ENCODE peak calls at places on chromosomes 1 and 21, in seven cellular contexts. R is PC-3, V is fibroblast of lung, U is neural progenitor cell, M is fibroblast of pulmonary artery, N is kidney epithelial cell, F is dorsolateral prefrontal cortex. C is an unnamed sample.

GRCh38 chr1:177586429-177586828 is 383.4 kb downstream of the SEC16B start:
- DNase-seq in R (peak), V (peak), U (no peak), M (peak), N (peak), F (no peak), C (no peak)

GRCh38 chr21:46080171-46081021 is 17.5 kb upstream of the COL6A2 start:
- DNase-seq in R (no peak), V (no peak), U (no peak), M (no peak), N (no peak), F (no peak), C (no peak)

GRCh38 chr1:198934901-198935301 is 296.1 kb downstream of the PTPRC start:
- DNase-seq in R (peak), V (peak), U (no peak), M (no peak), N (no peak), F (no peak), C (no peak)

GRCh38 chr1:89972024-89972423 is 22.9 kb upstream of the ZNF326 start:
- DNase-seq in R (no peak), V (no peak), U (no peak), M (no peak), N (no peak), F (no peak), C (no peak)

GRCh38 chr21:45975017-45975595 is 6.5 kb upstream of the COL6A1 start:
- DNase-seq in R (peak), V (peak), U (peak), M (peak), N (no peak), F (no peak), C (no peak)

GRCh38 chr1:175600721-175601440 is 142.5 kb downstream of the TNR start:
- DNase-seq in R (no peak), V (no peak), U (no peak), M (no peak), N (no peak), F (no peak), C (no peak)

GRCh38 chr1:88560614-88561013 is 123.5 kb upstream of the PKN2 start:
- DNase-seq in R (no peak), V (no peak), U (no peak), M (no peak), N (no peak), F (no peak), C (no peak)

GRCh38 chr1:198754670-198755069 is 115.8 kb downstream of the PTPRC start:
- DNase-seq in R (no peak), V (no peak), U (no peak), M (no peak), N (no peak), F (no peak), C (no peak)

GRCh38 chr1:150022357-150022756 is 11.8 kb upstream of the OTUD7B start:
- DNase-seq in R (no peak), V (no peak), U (no peak), M (no peak), N (no peak), F (no peak), C (no peak)

GRCh38 chr1:113271039-113271438 is 119.3 kb upstream of the MAGI3 start:
- DNase-seq in R (no peak), V (no peak), U (no peak), M (no peak), N (no peak), F (no peak), C (no peak)

GRCh38 chr1:101250656-101251272 is 13.9 kb downstream of the S1PR1 start:
- DNase-seq in R (no peak), V (no peak), U (peak), M (no peak), N (no peak), F (no peak), C (no peak)

GRCh38 chr1:24138481-24139158 is 4.3 kb downstream of the IL22RA1 start:
- DNase-seq in R (no peak), V (no peak), U (no peak), M (no peak), N (no peak), F (no peak), C (no peak)

GRCh38 chr1:33966346-33967141 is 102.7 kb downstream of the HMGB4 start:
- DNase-seq in R (no peak), V (peak), U (no peak), M (no peak), N (no peak), F (no peak), C (no peak)

GRCh38 chr1:9724706-9725476 is 73.4 kb downstream of the PIK3CD start:
- DNase-seq in R (peak), V (peak), U (peak), M (peak), N (no peak), F (peak), C (no peak)

GRCh38 chr1:163844393-163844948 is 522.7 kb downstream of the NUF2 start:
- DNase-seq in R (peak), V (peak), U (no peak), M (peak), N (no peak), F (no peak), C (peak)

GRCh38 chr1:44808063-44808937 is at the start of gene BTBD19:
- DNase-seq in R (no peak), V (peak), U (peak), M (peak), N (no peak), F (peak), C (no peak)

GRCh38 chr1:170714163-170714562 is 50.2 kb downstream of the PRRX1 start:
- DNase-seq in R (no peak), V (no peak), U (no peak), M (no peak), N (no peak), F (no peak), C (no peak)

GRCh38 chr1:109910123-109910962 is at the start of gene CSF1:
- DNase-seq in R (peak), V (peak), U (peak), M (peak), N (no peak), F (peak), C (peak)

GRCh38 chr1:19942657-19943056 is 19.2 kb upstream of the PLA2G2E start:
- DNase-seq in R (no peak), V (no peak), U (no peak), M (no peak), N (no peak), F (no peak), C (no peak)

GRCh38 chr1:88800382-88801051 is 90.8 kb downstream of the GTF2B start:
- DNase-seq in R (peak), V (peak), U (peak), M (peak), N (no peak), F (no peak), C (no peak)

GRCh38 chr1:16013220-16013907 is 4.5 kb downstream of the HSPB7 start:
- DNase-seq in R (peak), V (peak), U (peak), M (peak), N (peak), F (no peak), C (no peak)

GRCh38 chr1:2275796-2276536 is 47.8 kb downstream of the SKI start:
- DNase-seq in R (no peak), V (peak), U (no peak), M (peak), N (no peak), F (no peak), C (no peak)

GRCh38 chr1:193241132-193241827 is 54.9 kb upstream of the B3GALT2 start:
- DNase-seq in R (no peak), V (no peak), U (no peak), M (no peak), N (no peak), F (no peak), C (no peak)

GRCh38 chr1:221454096-221454495 is 287.8 kb downstream of the DUSP10 start:
- DNase-seq in R (no peak), V (no peak), U (no peak), M (no peak), N (no peak), F (no peak), C (no peak)

GRCh38 chr1:67300561-67300960 is 7.1 kb upstream of the IL12RB2 start:
- DNase-seq in R (no peak), V (peak), U (no peak), M (no peak), N (no peak), F (no peak), C (no peak)

GRCh38 chr1:78090734-78091133 is 45.0 kb downstream of the GIPC2 start:
- DNase-seq in R (no peak), V (no peak), U (no peak), M (no peak), N (no peak), F (no peak), C (no peak)

GRCh38 chr1:151620286-151620685 is 8.4 kb downstream of the SNX27 start:
- DNase-seq in R (no peak), V (no peak), U (no peak), M (peak), N (no peak), F (no peak), C (no peak)

GRCh38 chr1:62198781-62199125 is 4.1 kb downstream of the L1TD1 start:
- DNase-seq in R (no peak), V (peak), U (no peak), M (peak), N (no peak), F (no peak), C (no peak)

GRCh38 chr1:61864501-61864900 is 122.2 kb downstream of the PATJ start:
- DNase-seq in R (peak), V (no peak), U (no peak), M (no peak), N (no peak), F (no peak), C (no peak)

GRCh38 chr21:32819702-32820101 is 48.1 kb upstream of the PAXBP1 start:
- DNase-seq in R (peak), V (peak), U (no peak), M (peak), N (no peak), F (no peak), C (peak)

GRCh38 chr1:41613646-41614592 is 129.4 kb upstream of the EDN2 start:
- DNase-seq in R (no peak), V (peak), U (no peak), M (peak), N (no peak), F (no peak), C (no peak)

GRCh38 chr21:21158376-21158918 is 160.2 kb downstream of the NCAM2 start:
- DNase-seq in R (no peak), V (no peak), U (no peak), M (no peak), N (no peak), F (no peak), C (no peak)

GRCh38 chr1:160813215-160813614 is 17.2 kb downstream of the LY9 start:
- DNase-seq in R (peak), V (peak), U (no peak), M (no peak), N (peak), F (no peak), C (no peak)

GRCh38 chr1:162881590-162881989 is 20.6 kb upstream of the CCDC190 start:
- DNase-seq in R (no peak), V (no peak), U (no peak), M (no peak), N (no peak), F (no peak), C (no peak)

GRCh38 chr1:95113684-95114083 is 3.5 kb upstream of the TLCD4 start:
- DNase-seq in R (no peak), V (no peak), U (no peak), M (no peak), N (no peak), F (no peak), C (no peak)

GRCh38 chr1:95118019-95118499 is 904 bp downstream of the TLCD4 start:
- DNase-seq in R (no peak), V (peak), U (no peak), M (no peak), N (no peak), F (no peak), C (no peak)

GRCh38 chr1:95117207-95118018 is at the start of gene TLCD4:
- DNase-seq in R (peak), V (peak), U (peak), M (peak), N (no peak), F (peak), C (no peak)

GRCh38 chr1:95116666-95117206 is 419 bp upstream of the TLCD4 start:
- DNase-seq in R (peak), V (peak), U (peak), M (peak), N (peak), F (peak), C (no peak)

GRCh38 chr1:95115708-95116137 is 1.4 kb upstream of the TLCD4 start:
- DNase-seq in R (no peak), V (no peak), U (no peak), M (no peak), N (no peak), F (no peak), C (no peak)
- TF ChIP-seq CTCF in R (no peak), V (no peak), U (no peak), M (no peak), N (no peak), F (no peak), C (no peak)

GRCh38 chr21:44686843-44687561 is 5.0 kb upstream of the KRTAP12-1 start:
- DNase-seq in R (no peak), V (no peak), U (no peak), M (no peak), N (no peak), F (no peak), C (no peak)
- H3K4me3 ChIP-seq in R (no peak), V (no peak), U (no peak), M (no peak), N (no peak), F (no peak), C (no peak)

GRCh38 chr1:226432586-226433360 is 24.9 kb upstream of the PARP1 start:
- DNase-seq in R (no peak), V (no peak), U (no peak), M (no peak), N (no peak), F (no peak), C (no peak)

GRCh38 chr1:226440512-226440911 is 32.6 kb upstream of the PARP1 start:
- DNase-seq in R (no peak), V (no peak), U (no peak), M (no peak), N (no peak), F (no peak), C (no peak)

GRCh38 chr1:226438007-226438406 is 30.1 kb upstream of the PARP1 start:
- DNase-seq in R (peak), V (no peak), U (no peak), M (peak), N (no peak), F (no peak), C (no peak)

GRCh38 chr1:226436472-226436854 is 28.6 kb upstream of the PARP1 start:
- DNase-seq in R (no peak), V (no peak), U (no peak), M (no peak), N (no peak), F (no peak), C (no peak)

GRCh38 chr1:226436855-226437491 is 29.1 kb upstream of the PARP1 start:
- DNase-seq in R (no peak), V (no peak), U (no peak), M (no peak), N (no peak), F (peak), C (no peak)
- TF ChIP-seq CTCF in R (no peak), V (no peak), U (no peak), M (no peak), N (no peak), F (no peak), C (no peak)

DNA sequence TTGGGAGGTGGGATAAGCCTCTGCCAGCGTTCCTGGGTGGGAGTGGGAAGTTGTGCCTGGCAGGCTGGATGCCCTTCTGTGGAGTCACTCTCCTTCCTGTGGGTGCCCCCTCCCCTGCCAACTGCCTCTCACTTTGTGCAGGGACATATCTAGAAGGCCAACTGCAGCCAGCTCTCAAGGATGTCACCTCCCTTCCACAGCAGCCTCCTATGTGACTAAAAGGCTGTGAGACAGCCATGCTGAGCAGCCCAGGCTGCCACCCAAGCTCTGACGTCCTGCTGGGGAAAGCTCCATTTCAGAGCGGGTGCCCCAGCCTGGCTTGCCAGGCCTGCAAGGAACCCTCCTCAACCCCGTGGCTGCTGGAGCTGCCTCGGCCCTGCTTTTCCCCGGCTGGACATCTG is 19.6 kb upstream of the SLC26A9 start:
- DNase-seq in R (no peak), V (no peak), U (no peak), M (no peak), N (no peak), F (no peak), C (no peak)
- H3K4me3 ChIP-seq in R (no peak), V (no peak), U (no peak), M (no peak), N (no peak), F (no peak), C (no peak)

GRCh38 chr1:156499194-156499702 is 1.3 kb downstream of the MEF2D start:
- DNase-seq in R (peak), V (no peak), U (peak), M (no peak), N (no peak), F (no peak), C (no peak)

GRCh38 chr1:156500847-156501686 is 492 bp upstream of the MEF2D start:
- DNase-seq in R (peak), V (peak), U (peak), M (peak), N (peak), F (peak), C (no peak)

GRCh38 chr1:156499703-156500577 is 635 bp downstream of the MEF2D start:
- DNase-seq in R (no peak), V (no peak), U (peak), M (no peak), N (no peak), F (no peak), C (no peak)

GRCh38 chr1:156502396-156502748 is 1.8 kb upstream of the MEF2D start:
- DNase-seq in R (no peak), V (no peak), U (no peak), M (peak), N (no peak), F (no peak), C (no peak)

GRCh38 chr1:156500578-156500846 is at the start of gene MEF2D:
- DNase-seq in R (no peak), V (no peak), U (no peak), M (no peak), N (no peak), F (no peak), C (no peak)
- TF ChIP-seq CTCF in R (no peak), V (no peak), U (no peak), M (no peak), N (no peak), F (no peak), C (no peak)

DNA sequence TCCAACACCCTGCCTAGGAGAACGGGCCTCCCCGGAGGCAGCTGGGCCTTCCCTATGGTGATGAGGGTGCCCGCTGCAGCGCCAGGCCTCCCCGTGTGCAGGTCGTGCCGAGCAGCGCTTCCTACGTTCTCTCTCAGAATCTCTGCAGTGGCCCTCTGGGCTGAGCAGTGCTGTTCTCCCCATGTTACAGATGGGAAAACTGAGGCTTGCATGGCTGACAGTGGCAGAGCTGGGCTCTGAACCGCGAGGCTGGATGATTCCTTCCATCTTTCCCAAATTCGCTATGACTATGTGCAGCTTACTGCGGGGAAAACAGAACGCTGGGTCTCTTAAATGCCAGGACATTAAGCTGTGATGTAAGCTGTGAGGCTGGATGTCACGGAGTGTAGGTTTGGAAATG is 8.9 kb downstream of the KLHL21 start:
- DNase-seq in R (no peak), V (no peak), U (no peak), M (no peak), N (no peak), F (no peak), C (no peak)
- H3K4me3 ChIP-seq in R (no peak), V (no peak), U (no peak), M (no peak), N (no peak), F (no peak), C (no peak)

C was measured in HFF-Myc.